ENCODE peak calls at places on chromosomes 4 and X, in four cellular contexts. F is GM12878, U is WTC11, L is K562. D is an unnamed sample.

GRCh38 chr4:38728651-38729141 is 54.1 kb downstream of the TLR10 start:
- DNase-seq in F (no peak), U (peak; percentile 31), L (no peak), D (peak; percentile 35)

GRCh38 chrX:1246816-1247215 is 21.8 kb upstream of the CSF2RA start:
- DNase-seq in F (peak; percentile 57), U (peak; percentile 88), L (peak; percentile 44), D (peak; percentile 50)

GRCh38 chr4:18020145-18020670 is 1.3 kb downstream of the LCORL start:
- DNase-seq in F (no peak), U (no peak), L (peak; percentile 9), D (no peak)

GRCh38 chrX:27918799-27919198 is 62.5 kb downstream of the DCAF8L1 start:
- DNase-seq in F (no peak), U (peak; percentile 9), L (no peak), D (no peak)

GRCh38 chr4:658031-658667 is 15.9 kb downstream of the ATP5ME start:
- DNase-seq in F (no peak), U (no peak), L (no peak), D (no peak)

GRCh38 chr4:71231073-71231752 is 107.6 kb upstream of the SLC4A4 start:
- DNase-seq in F (no peak), U (no peak), L (no peak), D (no peak)

GRCh38 chr4:156838761-156839160 is 132.8 kb downstream of the PDGFC start:
- DNase-seq in F (no peak), U (no peak), L (no peak), D (no peak)

GRCh38 chrX:107978080-107978479 is 4.1 kb downstream of the TEX13B start:
- DNase-seq in F (no peak), U (no peak), L (no peak), D (no peak)

GRCh38 chr4:20043992-20044391 is 207.7 kb upstream of the SLIT2 start:
- DNase-seq in F (no peak), U (no peak), L (no peak), D (no peak)

GRCh38 chr4:110061101-110061500 is 137.3 kb downstream of the ELOVL6 start:
- DNase-seq in F (no peak), U (no peak), L (no peak), D (no peak)

GRCh38 chr4:55444822-55445221 is 49.1 kb downstream of the TMEM165 start:
- DNase-seq in F (no peak), U (no peak), L (peak; percentile 15), D (peak; percentile 7)

GRCh38 chr4:108762559-108763225 is at the start of gene ETNPPL:
- DNase-seq in F (no peak), U (peak; percentile 79), L (no peak), D (peak; percentile 21)

GRCh38 chrX:2507904-2508630 is 7.3 kb upstream of the DHRSX start:
- DNase-seq in F (no peak), U (no peak), L (no peak), D (no peak)

GRCh38 chr4:13970349-13970748 is 342.8 kb upstream of the BOD1L1 start:
- DNase-seq in F (no peak), U (no peak), L (no peak), D (no peak)

GRCh38 chrX:78456909-78457308 is 129.5 kb upstream of the CYSLTR1 start:
- DNase-seq in F (no peak), U (no peak), L (no peak), D (no peak)
- TF ChIP-seq CREM in F (no peak), U (no peak), L (no peak), D (no peak)

GRCh38 chrX:46216406-46216805 is 328.8 kb downstream of the ZNF674 start:
- DNase-seq in F (no peak), U (no peak), L (no peak), D (no peak)

GRCh38 chrX:46220822-46221221 is 324.4 kb downstream of the ZNF674 start:
- DNase-seq in F (no peak), U (no peak), L (no peak), D (peak; percentile 18)

GRCh38 chrX:46218373-46218772 is 326.8 kb downstream of the ZNF674 start:
- DNase-seq in F (no peak), U (no peak), L (no peak), D (no peak)
- TF ChIP-seq CREB1 in F (no peak), U (no peak), L (no peak), D (no peak)

GRCh38 chr4:123939621-123940020 is 543.0 kb downstream of the SPRY1 start:
- DNase-seq in F (no peak), U (no peak), L (no peak), D (no peak)
- TF ChIP-seq CREM in F (no peak), U (no peak), L (no peak), D (no peak)

DNA sequence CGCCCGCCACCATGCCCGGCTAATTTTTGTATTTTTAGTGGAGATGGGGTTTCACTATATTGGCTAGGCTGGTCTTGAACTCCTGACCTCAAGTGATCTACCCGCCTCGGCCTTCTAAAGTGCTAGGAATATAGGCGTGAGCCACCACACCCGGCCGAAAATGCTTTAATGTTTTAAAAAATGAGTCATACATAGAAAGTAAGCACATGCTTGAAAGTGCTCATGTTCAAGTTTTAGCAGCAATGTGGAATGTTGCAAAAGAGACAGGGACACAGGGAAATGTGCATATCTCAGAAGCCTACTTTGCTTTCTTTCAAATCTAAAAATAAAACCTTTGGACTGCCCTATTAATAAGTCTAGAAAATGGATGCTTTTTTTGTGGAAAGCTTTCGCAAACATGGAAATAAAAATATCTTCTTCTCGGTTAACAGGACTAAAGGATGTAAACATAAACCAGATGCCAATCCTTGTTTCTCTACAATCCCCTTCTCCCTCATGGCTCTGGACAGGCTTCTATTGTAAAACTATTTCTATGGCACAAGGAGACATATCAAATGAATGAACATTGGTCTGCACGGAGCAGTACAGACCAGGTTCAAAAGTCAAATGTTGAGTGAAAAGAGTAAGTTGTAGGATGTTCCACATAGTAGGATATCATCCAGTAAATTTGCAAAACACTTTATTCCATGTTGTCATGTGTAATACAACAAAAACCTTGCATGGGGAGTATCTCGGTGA is 15.0 kb downstream of the MECP2 start:
- DNase-seq in F (no peak), U (no peak), L (no peak), D (no peak)
- TF ChIP-seq CREB1 in F (no peak), U (no peak), L (no peak), D (no peak)

DNA sequence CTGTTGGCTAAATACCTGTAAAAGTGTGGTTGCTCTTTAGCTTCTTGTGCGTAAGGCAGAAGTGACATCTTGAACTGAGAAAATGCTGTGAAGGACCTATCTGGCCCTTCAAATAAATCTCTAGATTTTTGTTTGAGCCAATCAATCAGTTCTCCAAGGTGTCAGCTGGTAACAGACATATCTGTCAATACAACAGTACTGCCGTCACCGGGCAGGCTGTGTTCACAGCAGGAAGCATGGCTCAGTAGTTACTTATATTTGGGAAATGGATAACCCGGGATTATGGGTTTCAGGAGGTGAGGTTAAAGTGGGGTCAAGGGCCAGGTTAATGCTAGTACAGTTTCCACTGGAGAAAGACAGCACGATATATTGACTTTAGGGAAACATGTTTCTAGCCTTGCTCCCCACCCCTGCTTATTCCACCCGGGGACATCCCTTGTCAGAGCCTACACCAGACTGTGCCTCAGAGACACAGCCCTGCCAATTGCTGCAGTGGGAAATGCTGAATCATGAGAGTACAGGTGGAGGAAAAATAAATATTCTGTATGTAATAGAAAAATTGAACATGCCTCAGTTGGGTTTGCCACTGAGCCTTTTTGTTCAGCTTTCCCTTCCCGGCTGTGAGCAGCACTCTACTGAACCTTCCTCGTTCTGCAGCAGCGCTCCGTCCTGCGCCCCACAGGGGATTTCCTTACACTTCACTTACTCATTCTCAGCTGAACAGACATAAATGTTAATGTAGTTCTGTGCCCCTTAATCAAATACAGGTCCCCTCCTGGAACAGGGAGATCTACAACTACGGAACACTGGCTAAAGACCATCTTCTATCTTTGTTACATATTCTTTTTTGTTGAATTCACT is 121.1 kb downstream of the MGST2 start:
- DNase-seq in F (no peak), U (no peak), L (no peak), D (no peak)
- TF ChIP-seq CREM in F (no peak), U (no peak), L (no peak), D (no peak)

GRCh38 chr4:15936495-15936894 is 2.0 kb downstream of the FGFBP1 start:
- DNase-seq in F (no peak), U (no peak), L (no peak), D (no peak)

GRCh38 chr4:15934259-15934658 is 4.3 kb downstream of the FGFBP1 start:
- DNase-seq in F (no peak), U (no peak), L (no peak), D (no peak)

GRCh38 chr4:15938640-15939039 is at the start of gene FGFBP1:
- DNase-seq in F (no peak), U (no peak), L (no peak), D (no peak)

GRCh38 chr4:15935504-15936392 is 2.8 kb downstream of the FGFBP1 start:
- DNase-seq in F (no peak), U (no peak), L (no peak), D (no peak)

DNA sequence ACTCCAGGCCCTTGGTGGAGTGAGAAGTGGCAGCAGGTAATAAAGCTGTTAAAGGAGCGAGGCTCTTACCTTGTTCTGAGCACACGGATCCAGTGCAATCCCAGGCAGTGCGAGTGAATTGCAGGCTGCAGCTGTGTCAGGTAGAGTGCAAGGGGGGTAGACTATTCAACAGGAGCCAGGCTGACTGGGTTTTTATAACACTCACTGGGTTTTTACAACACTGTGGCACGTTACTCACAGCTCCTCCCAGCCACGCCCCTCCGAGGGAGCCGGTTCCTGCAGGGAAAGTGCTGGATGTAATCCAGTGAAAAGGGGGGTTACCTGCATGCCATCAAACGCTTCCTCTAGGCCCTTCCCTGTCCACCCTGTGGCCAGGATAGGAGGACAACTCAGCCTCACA is 358 bp downstream of the FGFBP1 start:
- DNase-seq in F (no peak), U (peak; percentile 25), L (no peak), D (no peak)
- TF ChIP-seq CREB1 in F (no peak), U (no peak), L (no peak), D (no peak)

DNA sequence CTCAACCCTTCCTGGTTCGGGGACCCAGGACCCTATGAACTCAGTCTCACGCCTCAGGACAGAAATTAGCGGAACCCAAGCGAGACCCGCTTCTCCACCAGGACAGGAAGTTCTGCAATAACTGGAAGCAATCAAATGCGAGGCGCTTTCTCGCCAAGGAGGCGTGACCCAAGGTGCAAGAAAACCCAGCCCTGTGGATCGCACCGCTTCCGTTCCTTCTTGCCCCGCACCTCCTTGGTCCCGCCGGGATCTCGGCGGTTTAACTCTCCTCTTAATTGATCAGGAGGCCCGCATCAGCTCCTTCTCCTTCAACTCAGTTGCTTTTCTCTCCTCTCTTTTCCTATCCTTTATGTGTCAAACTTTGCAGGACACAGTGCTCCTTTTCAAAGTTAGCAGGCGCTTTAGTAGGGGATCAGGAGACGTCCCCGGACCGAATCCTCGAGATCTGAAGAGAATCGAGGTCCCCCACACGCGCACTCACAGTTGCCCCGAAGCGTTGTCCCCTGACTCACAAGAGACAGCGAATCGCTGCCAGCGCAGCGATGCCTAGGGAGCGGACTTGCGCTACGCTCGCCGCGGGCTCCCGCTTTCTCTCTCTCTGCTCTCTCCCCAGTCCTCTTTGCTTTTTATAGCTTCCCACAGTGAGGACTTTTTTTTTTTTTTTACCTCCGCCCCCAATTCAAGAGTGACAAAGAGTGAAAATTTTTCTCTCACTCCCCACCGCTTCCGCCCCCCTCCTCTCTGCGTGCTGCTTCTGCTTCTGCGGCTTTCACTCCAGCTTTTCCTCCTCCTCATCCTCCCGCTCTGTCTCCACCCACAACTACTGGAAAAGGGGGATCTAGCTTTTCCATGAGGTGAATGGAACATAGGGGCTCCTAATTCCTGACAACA is at the start of gene DKK2:
- DNase-seq in F (no peak), U (peak; percentile 30), L (no peak), D (no peak)
- TF ChIP-seq CREM in F (no peak), U (no peak), L (no peak), D (no peak)